ENCODE peak calls at places on chromosomes 16 and 17, in eight cellular contexts. One of them, this sample, is unnamed.
A peak's percentile ranks its signal among the peaks of the same experiment; 100 is the strongest.

GRCh38 chr16:57446530-57447141 is 549 bp downstream of the CIAPIN1 start:
- DNase-seq in GM12878: no peak
- DNase-seq in pancreas: peak; percentile 59
- DNase-seq in kidney epithelial cell: no peak
- DNase-seq in stomach: peak; percentile 34
- DNase-seq in BE2C: peak; percentile 67
- DNase-seq in heart right ventricle: no peak
- DNase-seq in bronchial epithelial cell: peak; percentile 24
- DNase-seq in this sample: peak; percentile 33

GRCh38 chr16:73185737-73186136 is 137.8 kb upstream of the ZFHX3 start:
- DNase-seq in GM12878: no peak
- DNase-seq in bronchial epithelial cell: no peak
- DNase-seq in pancreas: no peak
- DNase-seq in BE2C: no peak
- DNase-seq in kidney epithelial cell: no peak
- DNase-seq in heart right ventricle: no peak
- DNase-seq in stomach: no peak
- DNase-seq in this sample: no peak

GRCh38 chr16:22250522-22250921 is 44.4 kb downstream of the EEF2K start:
- DNase-seq in pancreas: no peak
- DNase-seq in heart right ventricle: no peak
- DNase-seq in kidney epithelial cell: no peak
- DNase-seq in GM12878: no peak
- DNase-seq in stomach: no peak
- DNase-seq in BE2C: no peak
- DNase-seq in bronchial epithelial cell: no peak
- DNase-seq in this sample: no peak

GRCh38 chr16:84742561-84743200 is 42.9 kb downstream of the USP10 start:
- DNase-seq in GM12878: no peak
- DNase-seq in BE2C: no peak
- DNase-seq in heart right ventricle: no peak
- DNase-seq in kidney epithelial cell: no peak
- DNase-seq in bronchial epithelial cell: no peak
- DNase-seq in stomach: no peak
- DNase-seq in pancreas: no peak
- DNase-seq in this sample: no peak

GRCh38 chr17:68441064-68441770 is 16.1 kb downstream of the WIPI1 start:
- DNase-seq in stomach: no peak
- DNase-seq in kidney epithelial cell: no peak
- DNase-seq in GM12878: no peak
- DNase-seq in pancreas: no peak
- DNase-seq in heart right ventricle: no peak
- DNase-seq in BE2C: peak; percentile 20
- DNase-seq in bronchial epithelial cell: peak; percentile 17
- DNase-seq in this sample: no peak

GRCh38 chr17:8016632-8017424 is 14.4 kb downstream of the GUCY2D start:
- DNase-seq in GM12878: no peak
- DNase-seq in stomach: peak; percentile 68
- DNase-seq in pancreas: peak; percentile 70
- DNase-seq in BE2C: peak; percentile 58
- DNase-seq in heart right ventricle: no peak
- DNase-seq in bronchial epithelial cell: peak; percentile 60
- DNase-seq in kidney epithelial cell: no peak
- DNase-seq in this sample: peak; percentile 55

GRCh38 chr17:50993544-50993943 is 127.1 kb downstream of the SPAG9 start:
- DNase-seq in stomach: no peak
- DNase-seq in bronchial epithelial cell: peak; percentile 63
- DNase-seq in heart right ventricle: no peak
- DNase-seq in kidney epithelial cell: no peak
- DNase-seq in GM12878: no peak
- DNase-seq in BE2C: no peak
- DNase-seq in pancreas: no peak
- DNase-seq in this sample: no peak

GRCh38 chr17:19867654-19868395 is at the start of gene ULK2:
- DNase-seq in GM12878: no peak
- DNase-seq in heart right ventricle: peak; percentile 72
- DNase-seq in bronchial epithelial cell: peak; percentile 18
- DNase-seq in kidney epithelial cell: no peak
- DNase-seq in BE2C: peak; percentile 43
- DNase-seq in stomach: peak; percentile 68
- DNase-seq in pancreas: peak; percentile 73
- DNase-seq in this sample: peak; percentile 54

GRCh38 chr16:24999856-25000447 is 15.2 kb downstream of the ARHGAP17 start:
- DNase-seq in GM12878: no peak
- DNase-seq in stomach: peak; percentile 34
- DNase-seq in heart right ventricle: no peak
- DNase-seq in BE2C: no peak
- DNase-seq in bronchial epithelial cell: no peak
- DNase-seq in kidney epithelial cell: no peak
- DNase-seq in pancreas: no peak
- DNase-seq in this sample: no peak

GRCh38 chr17:36846410-36847292 is 90.6 kb upstream of the LHX1 start:
- DNase-seq in pancreas: no peak
- DNase-seq in BE2C: no peak
- DNase-seq in heart right ventricle: no peak
- DNase-seq in kidney epithelial cell: no peak
- DNase-seq in GM12878: no peak
- DNase-seq in stomach: no peak
- DNase-seq in bronchial epithelial cell: no peak
- DNase-seq in this sample: no peak

GRCh38 chr16:14024300-14024699 is 46.8 kb upstream of the MRTFB start:
- DNase-seq in GM12878: no peak
- DNase-seq in pancreas: no peak
- DNase-seq in heart right ventricle: no peak
- DNase-seq in bronchial epithelial cell: no peak
- DNase-seq in kidney epithelial cell: no peak
- DNase-seq in BE2C: no peak
- DNase-seq in stomach: no peak
- DNase-seq in this sample: no peak

GRCh38 chr17:67116045-67116575 is 71.8 kb downstream of the CACNG1 start:
- DNase-seq in pancreas: no peak
- DNase-seq in stomach: no peak
- DNase-seq in heart right ventricle: no peak
- DNase-seq in BE2C: no peak
- DNase-seq in kidney epithelial cell: no peak
- DNase-seq in bronchial epithelial cell: no peak
- DNase-seq in GM12878: no peak
- DNase-seq in this sample: no peak

DNA sequence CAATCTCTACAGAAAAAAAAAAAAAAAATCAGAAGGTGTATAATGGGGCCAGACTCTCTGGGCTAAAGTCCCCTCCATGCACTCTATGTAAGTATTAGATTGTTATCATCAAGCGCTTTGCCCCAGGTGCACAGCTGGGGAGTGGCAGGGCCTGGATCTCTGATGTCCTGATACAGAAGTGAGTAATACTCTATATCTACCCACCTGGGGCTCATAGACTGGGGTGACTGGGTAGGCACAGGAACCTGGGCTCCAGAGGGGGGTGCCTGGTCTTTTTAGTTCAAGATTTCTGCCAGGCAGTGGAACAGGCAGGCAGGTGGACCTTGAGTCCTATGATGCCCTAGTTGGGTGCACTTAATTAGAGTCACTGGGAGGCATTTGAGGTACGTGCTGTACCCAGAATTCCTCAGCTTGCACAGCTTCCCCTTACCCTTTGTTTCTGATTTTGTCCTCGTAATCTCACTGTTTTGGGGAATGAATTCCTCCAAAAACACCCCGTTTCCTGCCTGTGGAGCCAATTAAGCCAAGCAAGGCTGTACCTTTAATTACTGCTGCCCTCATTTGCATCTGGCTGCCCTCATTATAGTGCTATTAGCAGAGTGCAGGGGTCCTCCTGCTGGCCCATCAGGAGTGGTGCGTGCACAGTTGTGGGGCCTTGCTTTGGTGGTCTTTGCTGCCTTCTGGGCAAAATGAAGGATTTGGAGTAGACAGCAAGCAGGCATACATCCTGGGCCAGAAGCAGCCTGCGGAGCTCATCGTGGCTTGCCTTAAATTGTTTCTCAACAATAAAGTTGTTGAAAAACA is 239.0 kb downstream of the SNX29 start:
- DNase-seq in pancreas: no peak
- DNase-seq in bronchial epithelial cell: no peak
- DNase-seq in heart right ventricle: no peak
- DNase-seq in stomach: no peak
- DNase-seq in GM12878: no peak
- DNase-seq in BE2C: no peak
- DNase-seq in kidney epithelial cell: no peak
- DNase-seq in this sample: no peak
- TF ChIP-seq CTCF in pancreas: no peak
- TF ChIP-seq CTCF in bronchial epithelial cell: no peak
- TF ChIP-seq CTCF in heart right ventricle: peak; percentile 44
- TF ChIP-seq CTCF in stomach: no peak
- TF ChIP-seq CTCF in GM12878: no peak
- TF ChIP-seq CTCF in BE2C: peak; percentile 28
- TF ChIP-seq CTCF in kidney epithelial cell: peak; percentile 26
- TF ChIP-seq CTCF in this sample: no peak

GRCh38 chr16:23678430-23679273 is at the start of gene PLK1:
- DNase-seq in heart right ventricle: peak; percentile 74
- DNase-seq in stomach: peak; percentile 79
- DNase-seq in pancreas: peak; percentile 58
- DNase-seq in BE2C: peak; percentile 92
- DNase-seq in GM12878: peak; percentile 37
- DNase-seq in bronchial epithelial cell: peak; percentile 70
- DNase-seq in kidney epithelial cell: peak; percentile 44
- DNase-seq in this sample: peak; percentile 73

GRCh38 chr16:23679274-23679985 is 741 bp downstream of the PLK1 start:
- DNase-seq in heart right ventricle: no peak
- DNase-seq in stomach: no peak
- DNase-seq in kidney epithelial cell: no peak
- DNase-seq in pancreas: no peak
- DNase-seq in GM12878: no peak
- DNase-seq in bronchial epithelial cell: peak; percentile 42
- DNase-seq in BE2C: peak; percentile 60
- DNase-seq in this sample: peak; percentile 7

GRCh38 chr16:23676924-23677480 is 1.7 kb upstream of the PLK1 start:
- DNase-seq in stomach: no peak
- DNase-seq in GM12878: no peak
- DNase-seq in bronchial epithelial cell: no peak
- DNase-seq in BE2C: no peak
- DNase-seq in pancreas: no peak
- DNase-seq in heart right ventricle: no peak
- DNase-seq in kidney epithelial cell: no peak
- DNase-seq in this sample: no peak

GRCh38 chr16:23682181-23682580 is 3.5 kb downstream of the PLK1 start:
- DNase-seq in stomach: no peak
- DNase-seq in GM12878: no peak
- DNase-seq in pancreas: no peak
- DNase-seq in bronchial epithelial cell: peak; percentile 42
- DNase-seq in BE2C: no peak
- DNase-seq in heart right ventricle: no peak
- DNase-seq in kidney epithelial cell: no peak
- DNase-seq in this sample: no peak

DNA sequence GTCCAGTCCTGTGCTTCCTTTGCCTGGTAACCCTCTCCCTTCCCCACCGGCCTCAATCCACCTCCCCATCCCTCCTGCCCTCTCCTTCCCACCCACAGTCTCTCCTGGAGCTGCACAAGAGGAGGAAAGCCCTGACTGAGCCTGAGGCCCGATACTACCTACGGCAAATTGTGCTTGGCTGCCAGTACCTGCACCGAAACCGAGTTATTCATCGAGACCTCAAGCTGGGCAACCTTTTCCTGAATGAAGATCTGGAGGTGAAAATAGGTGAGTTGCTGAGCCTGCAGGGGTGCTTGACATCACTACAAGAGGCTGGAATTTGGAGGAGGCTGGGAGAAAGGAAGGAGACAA is 1.3 kb downstream of the PLK1 start:
- DNase-seq in bronchial epithelial cell: no peak
- DNase-seq in pancreas: no peak
- DNase-seq in kidney epithelial cell: no peak
- DNase-seq in BE2C: no peak
- DNase-seq in GM12878: no peak
- DNase-seq in stomach: no peak
- DNase-seq in heart right ventricle: no peak
- DNase-seq in this sample: no peak
- H3K4me3 ChIP-seq in bronchial epithelial cell: peak overlapping the region; percentile 52
- H3K4me3 ChIP-seq in pancreas: no peak overlapping the region
- H3K4me3 ChIP-seq in kidney epithelial cell: peak overlapping the region; percentile 64
- H3K4me3 ChIP-seq in BE2C: peak overlapping the region; percentile 82
- H3K4me3 ChIP-seq in GM12878: peak overlapping the region; percentile 97
- H3K4me3 ChIP-seq in stomach: peak overlapping the region; percentile 67
- H3K4me3 ChIP-seq in heart right ventricle: no peak overlapping the region
- H3K4me3 ChIP-seq in this sample: no peak overlapping the region

GRCh38 chr16:86291491-86291890 is 218.8 kb upstream of the FOXF1 start:
- DNase-seq in BE2C: no peak
- DNase-seq in GM12878: no peak
- DNase-seq in pancreas: no peak
- DNase-seq in bronchial epithelial cell: no peak
- DNase-seq in heart right ventricle: no peak
- DNase-seq in kidney epithelial cell: no peak
- DNase-seq in stomach: no peak
- DNase-seq in this sample: no peak

GRCh38 chr16:86289304-86289703 is 221.0 kb upstream of the FOXF1 start:
- DNase-seq in pancreas: no peak
- DNase-seq in GM12878: no peak
- DNase-seq in BE2C: no peak
- DNase-seq in kidney epithelial cell: no peak
- DNase-seq in stomach: no peak
- DNase-seq in heart right ventricle: no peak
- DNase-seq in bronchial epithelial cell: no peak
- DNase-seq in this sample: no peak

GRCh38 chr16:86288716-86289294 is 221.5 kb upstream of the FOXF1 start:
- DNase-seq in stomach: no peak
- DNase-seq in kidney epithelial cell: no peak
- DNase-seq in pancreas: no peak
- DNase-seq in GM12878: no peak
- DNase-seq in BE2C: no peak
- DNase-seq in heart right ventricle: no peak
- DNase-seq in bronchial epithelial cell: no peak
- DNase-seq in this sample: no peak

GRCh38 chr16:86287641-86288201 is 222.6 kb upstream of the FOXF1 start:
- DNase-seq in stomach: no peak
- DNase-seq in pancreas: no peak
- DNase-seq in kidney epithelial cell: no peak
- DNase-seq in BE2C: no peak
- DNase-seq in heart right ventricle: no peak
- DNase-seq in GM12878: no peak
- DNase-seq in bronchial epithelial cell: no peak
- DNase-seq in this sample: no peak

DNA sequence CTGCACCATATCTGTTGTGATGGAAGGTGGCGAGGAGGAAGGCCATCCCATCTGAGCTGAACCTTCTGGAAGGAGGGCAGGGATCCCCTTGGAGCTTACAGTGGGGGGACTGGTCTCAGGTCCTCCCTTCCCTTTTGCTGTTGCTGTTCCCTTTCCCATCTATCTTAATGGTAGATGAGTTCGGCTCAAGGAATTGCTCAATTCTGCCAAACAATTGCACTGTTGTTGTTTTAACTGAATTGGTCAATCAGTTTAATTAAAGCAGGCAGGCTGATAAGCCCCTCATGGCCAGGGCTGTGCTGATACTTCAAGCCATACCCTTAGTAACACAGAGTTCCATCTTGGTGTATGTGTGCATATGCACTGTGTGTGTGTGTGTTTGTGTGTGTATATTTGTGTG is 220.4 kb upstream of the FOXF1 start:
- DNase-seq in pancreas: no peak
- DNase-seq in heart right ventricle: no peak
- DNase-seq in BE2C: no peak
- DNase-seq in stomach: no peak
- DNase-seq in bronchial epithelial cell: no peak
- DNase-seq in kidney epithelial cell: no peak
- DNase-seq in GM12878: no peak
- DNase-seq in this sample: no peak
- H3K27me3 ChIP-seq in pancreas: peaks cover 6% of the 10 kb centered on the region
- H3K27me3 ChIP-seq in heart right ventricle: peaks cover 98% of the 10 kb centered on the region
- H3K27me3 ChIP-seq in BE2C: peaks cover 94% of the 10 kb centered on the region
- H3K27me3 ChIP-seq in stomach: peaks cover 83% of the 10 kb centered on the region
- H3K27me3 ChIP-seq in bronchial epithelial cell: peaks cover 15% of the 10 kb centered on the region
- H3K27me3 ChIP-seq in kidney epithelial cell: peaks cover 81% of the 10 kb centered on the region
- H3K27me3 ChIP-seq in GM12878: peaks cover 9% of the 10 kb centered on the region
- H3K27me3 ChIP-seq in this sample: no peaks in the 10 kb centered on the region

GRCh38 chr17:35022536-35023063 is 40.9 kb downstream of the RFFL start:
- DNase-seq in bronchial epithelial cell: peak; percentile 90
- DNase-seq in stomach: peak; percentile 60
- DNase-seq in pancreas: no peak
- DNase-seq in BE2C: no peak
- DNase-seq in kidney epithelial cell: peak; percentile 79
- DNase-seq in GM12878: no peak
- DNase-seq in heart right ventricle: peak; percentile 52
- DNase-seq in this sample: peak; percentile 97
- TF ChIP-seq CTCF in bronchial epithelial cell: no peak
- TF ChIP-seq CTCF in stomach: no peak
- TF ChIP-seq CTCF in pancreas: no peak
- TF ChIP-seq CTCF in BE2C: no peak
- TF ChIP-seq CTCF in kidney epithelial cell: peak; percentile 20
- TF ChIP-seq CTCF in GM12878: no peak
- TF ChIP-seq CTCF in heart right ventricle: no peak
- TF ChIP-seq CTCF in this sample: peak; percentile 76